ENCODE peak calls at places on chromosomes 6 and 20, in five cellular contexts. One of them, this sample, is unnamed.

GRCh38 chr20:51775241-51775640 is 7.1 kb upstream of the ATP9A start:
- DNase-seq in body of pancreas: no peak
- DNase-seq in spleen: no peak
- DNase-seq in BE2C: no peak
- DNase-seq in heart left ventricle: no peak
- DNase-seq in this sample: no peak

GRCh38 chr20:37615507-37616425 is 78.1 kb upstream of the CTNNBL1 start:
- DNase-seq in BE2C: peak
- DNase-seq in spleen: no peak
- DNase-seq in heart left ventricle: no peak
- DNase-seq in body of pancreas: peak
- DNase-seq in this sample: peak

GRCh38 chr20:41085606-41086005 is 51.7 kb upstream of the PLCG1 start:
- DNase-seq in heart left ventricle: no peak
- DNase-seq in spleen: no peak
- DNase-seq in body of pancreas: no peak
- DNase-seq in BE2C: no peak
- DNase-seq in this sample: no peak

GRCh38 chr6:154509421-154510143 is 903 bp downstream of the CNKSR3 start:
- DNase-seq in spleen: peak
- DNase-seq in BE2C: peak
- DNase-seq in heart left ventricle: peak
- DNase-seq in body of pancreas: peak
- DNase-seq in this sample: peak

GRCh38 chr6:35583893-35584688 is 71.4 kb upstream of the TULP1 start:
- DNase-seq in heart left ventricle: peak
- DNase-seq in spleen: no peak
- DNase-seq in BE2C: peak
- DNase-seq in body of pancreas: peak
- DNase-seq in this sample: peak

GRCh38 chr6:122825180-122825579 is 36.1 kb downstream of the SMPDL3A start:
- DNase-seq in BE2C: no peak
- DNase-seq in spleen: no peak
- DNase-seq in heart left ventricle: no peak
- DNase-seq in body of pancreas: no peak
- DNase-seq in this sample: no peak

GRCh38 chr6:2616796-2617195 is 133.9 kb downstream of the MYLK4 start:
- DNase-seq in body of pancreas: no peak
- DNase-seq in BE2C: no peak
- DNase-seq in heart left ventricle: no peak
- DNase-seq in spleen: no peak
- DNase-seq in this sample: peak

GRCh38 chr20:5822569-5822968 is 72.4 kb downstream of the SHLD1 start:
- DNase-seq in heart left ventricle: no peak
- DNase-seq in BE2C: no peak
- DNase-seq in spleen: no peak
- DNase-seq in body of pancreas: no peak
- DNase-seq in this sample: no peak

GRCh38 chr6:152983637-152984386 is 971 bp upstream of the FBXO5 start:
- DNase-seq in spleen: peak
- DNase-seq in heart left ventricle: peak
- DNase-seq in BE2C: peak
- DNase-seq in body of pancreas: peak
- DNase-seq in this sample: peak

GRCh38 chr6:93819189-93819588 is 399.8 kb upstream of the EPHA7 start:
- DNase-seq in heart left ventricle: no peak
- DNase-seq in spleen: no peak
- DNase-seq in body of pancreas: no peak
- DNase-seq in BE2C: no peak
- DNase-seq in this sample: no peak

GRCh38 chr20:38007526-38007925 is 25.7 kb downstream of the TTI1 start:
- DNase-seq in BE2C: no peak
- DNase-seq in body of pancreas: no peak
- DNase-seq in spleen: no peak
- DNase-seq in heart left ventricle: no peak
- DNase-seq in this sample: no peak

GRCh38 chr6:22147983-22148797 is 148.6 kb downstream of the PRL start:
- DNase-seq in heart left ventricle: peak
- DNase-seq in spleen: no peak
- DNase-seq in BE2C: peak
- DNase-seq in body of pancreas: peak
- DNase-seq in this sample: peak

GRCh38 chr6:111456208-111456607 is 26.8 kb downstream of the REV3L start:
- DNase-seq in spleen: no peak
- DNase-seq in heart left ventricle: no peak
- DNase-seq in BE2C: no peak
- DNase-seq in body of pancreas: no peak
- DNase-seq in this sample: peak

GRCh38 chr6:111462770-111463391 is 20.1 kb downstream of the REV3L start:
- DNase-seq in spleen: no peak
- DNase-seq in heart left ventricle: no peak
- DNase-seq in BE2C: no peak
- DNase-seq in body of pancreas: no peak
- DNase-seq in this sample: peak

GRCh38 chr6:111464184-111464583 is 18.8 kb downstream of the REV3L start:
- DNase-seq in BE2C: no peak
- DNase-seq in heart left ventricle: no peak
- DNase-seq in body of pancreas: no peak
- DNase-seq in spleen: no peak
- DNase-seq in this sample: no peak

GRCh38 chr6:111458670-111459232 is 24.3 kb downstream of the REV3L start:
- DNase-seq in BE2C: no peak
- DNase-seq in heart left ventricle: no peak
- DNase-seq in spleen: no peak
- DNase-seq in body of pancreas: no peak
- DNase-seq in this sample: no peak

DNA sequence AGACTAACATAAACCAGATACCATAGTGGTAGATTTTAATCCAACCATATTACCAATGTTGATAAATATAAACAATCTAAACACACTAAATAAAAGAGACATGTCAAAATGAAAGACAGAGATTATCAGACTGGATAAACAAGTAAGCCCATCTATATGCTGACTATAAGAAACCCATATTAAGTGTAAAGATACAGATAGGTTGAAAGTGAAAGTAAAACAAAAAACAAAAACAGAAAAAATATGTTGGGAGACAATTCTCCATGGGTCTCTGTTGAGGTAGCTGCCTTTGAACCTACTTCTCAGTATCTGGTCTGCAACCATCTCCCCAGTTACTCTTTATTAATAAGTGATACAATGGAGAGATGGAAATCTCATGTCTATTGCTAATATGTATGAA is 21.2 kb downstream of the REV3L start:
- DNase-seq in body of pancreas: no peak
- DNase-seq in spleen: no peak
- DNase-seq in heart left ventricle: no peak
- DNase-seq in BE2C: no peak
- DNase-seq in this sample: peak
- H3K4me3 ChIP-seq in body of pancreas: no peak
- H3K4me3 ChIP-seq in spleen: peak
- H3K4me3 ChIP-seq in heart left ventricle: no peak
- H3K4me3 ChIP-seq in BE2C: no peak
- H3K4me3 ChIP-seq in this sample: peak

GRCh38 chr20:57462781-57463180 is 62.2 kb downstream of the CTCFL start:
- DNase-seq in heart left ventricle: no peak
- DNase-seq in spleen: peak
- DNase-seq in BE2C: no peak
- DNase-seq in body of pancreas: no peak
- DNase-seq in this sample: no peak
- H3K4me3 ChIP-seq in heart left ventricle: no peak
- H3K4me3 ChIP-seq in spleen: no peak
- H3K4me3 ChIP-seq in BE2C: no peak
- H3K4me3 ChIP-seq in body of pancreas: no peak
- H3K4me3 ChIP-seq in this sample: no peak

GRCh38 chr6:151440498-151440897 is 11.4 kb downstream of the RMND1 start:
- DNase-seq in heart left ventricle: no peak
- DNase-seq in BE2C: no peak
- DNase-seq in spleen: no peak
- DNase-seq in body of pancreas: no peak
- DNase-seq in this sample: no peak

GRCh38 chr6:151440930-151441329 is 11.0 kb downstream of the RMND1 start:
- DNase-seq in spleen: no peak
- DNase-seq in body of pancreas: no peak
- DNase-seq in heart left ventricle: no peak
- DNase-seq in BE2C: no peak
- DNase-seq in this sample: peak

GRCh38 chr6:151443449-151443848 is 8.5 kb downstream of the RMND1 start:
- DNase-seq in BE2C: no peak
- DNase-seq in body of pancreas: no peak
- DNase-seq in heart left ventricle: no peak
- DNase-seq in spleen: no peak
- DNase-seq in this sample: peak

GRCh38 chr6:151442359-151442758 is 9.6 kb downstream of the RMND1 start:
- DNase-seq in heart left ventricle: no peak
- DNase-seq in body of pancreas: no peak
- DNase-seq in spleen: no peak
- DNase-seq in BE2C: no peak
- DNase-seq in this sample: no peak

DNA sequence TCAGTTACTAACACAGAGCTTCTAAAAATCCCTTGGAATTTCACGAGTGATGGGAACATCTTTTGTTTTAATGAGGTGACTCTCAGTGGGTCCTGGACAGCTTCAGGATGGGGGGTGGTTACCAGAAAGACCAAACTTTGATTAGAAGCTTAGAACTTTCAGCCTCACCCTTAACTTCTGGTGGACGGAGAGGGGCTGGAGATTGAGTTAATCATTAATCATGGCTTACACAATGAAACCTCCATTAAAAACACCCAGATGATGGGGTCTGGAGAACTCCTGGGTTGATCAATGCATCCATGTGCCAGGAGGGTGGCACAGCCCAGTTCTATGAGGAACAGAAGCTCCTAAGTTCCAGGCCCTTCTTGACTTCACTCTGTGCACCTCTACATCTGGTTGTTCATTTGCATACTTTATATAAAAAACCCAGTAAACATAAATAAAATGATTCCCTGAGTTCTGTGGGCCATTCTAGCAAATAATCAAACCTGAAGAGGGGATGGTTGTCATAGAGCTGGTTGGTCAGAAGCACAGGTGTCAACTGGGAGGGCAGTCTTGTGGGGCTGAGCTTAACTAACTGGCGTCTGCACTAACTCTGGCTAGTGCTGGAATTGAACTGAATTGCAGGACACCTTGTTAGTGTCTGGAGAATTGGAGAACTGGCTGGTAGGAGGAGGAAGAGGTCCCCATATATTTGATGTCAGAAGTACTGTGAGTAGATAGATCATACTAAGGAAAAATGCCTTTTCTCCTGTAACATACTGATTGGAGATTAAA is 10.3 kb downstream of the RMND1 start:
- DNase-seq in body of pancreas: no peak
- DNase-seq in heart left ventricle: no peak
- DNase-seq in BE2C: no peak
- DNase-seq in spleen: no peak
- DNase-seq in this sample: no peak
- H3K4me3 ChIP-seq in body of pancreas: no peak
- H3K4me3 ChIP-seq in heart left ventricle: no peak
- H3K4me3 ChIP-seq in BE2C: no peak
- H3K4me3 ChIP-seq in spleen: no peak
- H3K4me3 ChIP-seq in this sample: no peak

DNA sequence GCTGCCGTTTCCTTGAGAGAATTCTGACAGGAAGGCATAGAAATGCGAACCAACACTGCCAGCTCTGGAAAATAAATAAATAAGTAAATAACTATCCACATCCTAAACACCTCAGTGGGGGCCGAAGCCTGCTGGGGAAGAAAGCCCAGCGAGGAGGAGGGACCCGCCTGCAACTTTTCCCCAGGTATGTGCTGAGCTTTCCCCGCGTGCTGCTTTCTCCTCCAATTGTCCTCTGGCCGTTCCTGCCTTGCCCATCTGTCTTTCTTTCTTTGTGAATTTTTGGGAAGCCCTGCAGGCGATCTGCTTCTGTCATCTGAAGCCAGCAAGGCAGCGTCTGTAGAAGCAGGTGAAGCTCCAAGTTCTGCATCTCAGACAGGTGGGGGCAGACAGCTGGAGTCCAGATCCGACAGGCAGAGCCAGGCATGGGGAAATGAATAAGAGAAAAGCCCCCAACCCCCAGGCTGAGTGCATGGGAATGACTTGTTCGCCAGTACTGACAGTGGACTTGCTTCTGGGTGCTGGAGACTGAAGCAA is 49.2 kb upstream of the IL17A start:
- DNase-seq in spleen: no peak
- DNase-seq in BE2C: no peak
- DNase-seq in heart left ventricle: no peak
- DNase-seq in body of pancreas: no peak
- DNase-seq in this sample: no peak
- H3K4me3 ChIP-seq in spleen: no peak
- H3K4me3 ChIP-seq in BE2C: no peak
- H3K4me3 ChIP-seq in heart left ventricle: no peak
- H3K4me3 ChIP-seq in body of pancreas: no peak
- H3K4me3 ChIP-seq in this sample: no peak

GRCh38 chr6:20334334-20334733 is 67.3 kb upstream of the E2F3 start:
- DNase-seq in heart left ventricle: peak
- DNase-seq in body of pancreas: no peak
- DNase-seq in spleen: no peak
- DNase-seq in BE2C: peak
- DNase-seq in this sample: no peak
- H3K4me3 ChIP-seq in heart left ventricle: peak
- H3K4me3 ChIP-seq in body of pancreas: no peak
- H3K4me3 ChIP-seq in spleen: no peak
- H3K4me3 ChIP-seq in BE2C: peak
- H3K4me3 ChIP-seq in this sample: no peak

GRCh38 chr6:7911345-7911725 is 747 bp upstream of the TXNDC5 start:
- DNase-seq in spleen: no peak
- DNase-seq in BE2C: no peak
- DNase-seq in heart left ventricle: no peak
- DNase-seq in body of pancreas: no peak
- DNase-seq in this sample: no peak
- H3K4me3 ChIP-seq in spleen: peak
- H3K4me3 ChIP-seq in BE2C: peak
- H3K4me3 ChIP-seq in heart left ventricle: peak
- H3K4me3 ChIP-seq in body of pancreas: no peak
- H3K4me3 ChIP-seq in this sample: peak

DNA sequence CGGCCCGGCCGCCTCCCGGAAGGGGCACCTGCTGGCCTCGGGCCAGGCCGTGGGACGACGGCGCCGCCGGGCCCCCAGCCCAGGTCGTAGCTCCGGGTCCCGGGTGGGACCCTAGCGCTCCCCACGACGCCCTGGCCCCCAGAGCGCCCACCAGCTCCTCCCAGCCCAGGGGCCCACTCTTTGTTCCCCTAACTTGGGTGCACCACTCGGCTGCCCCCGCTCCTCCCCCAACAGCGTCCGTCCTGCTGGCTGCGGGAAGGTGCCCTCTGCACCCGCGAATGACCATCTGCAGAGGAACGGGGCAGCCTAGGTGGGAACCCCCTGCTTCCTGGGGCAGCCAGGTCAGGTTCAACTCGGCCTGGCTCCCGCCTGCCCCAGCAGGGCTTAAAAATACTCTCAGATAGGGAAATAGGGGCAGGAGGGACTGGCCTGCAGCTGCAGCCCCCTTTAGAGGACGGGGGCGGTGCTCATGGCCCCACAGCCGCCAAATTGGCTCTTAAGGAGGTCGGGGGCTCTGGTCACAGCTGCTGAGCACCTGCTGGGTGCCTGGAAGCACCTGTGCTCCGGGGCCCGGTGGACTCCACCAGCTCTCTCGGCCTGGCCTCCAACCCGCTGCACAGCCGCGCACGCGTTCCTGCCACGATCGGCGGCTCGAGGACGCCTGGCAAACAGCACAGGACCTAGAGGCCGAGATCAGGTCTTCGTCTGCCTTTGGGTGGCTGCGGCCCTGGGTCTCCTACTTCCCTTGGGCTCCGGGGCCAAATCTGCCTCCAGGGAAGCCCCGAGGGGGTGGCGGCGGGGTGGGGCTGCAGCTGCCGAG is 581 bp upstream of the LAMA5 start:
- DNase-seq in body of pancreas: no peak
- DNase-seq in spleen: no peak
- DNase-seq in BE2C: peak
- DNase-seq in heart left ventricle: no peak
- DNase-seq in this sample: no peak
- H3K4me3 ChIP-seq in body of pancreas: no peak
- H3K4me3 ChIP-seq in spleen: peak
- H3K4me3 ChIP-seq in BE2C: peak
- H3K4me3 ChIP-seq in heart left ventricle: peak
- H3K4me3 ChIP-seq in this sample: peak